ENCODE peak calls at places on chromosomes 3 and 15, in five cellular contexts. U, E, Z, Y and M are unnamed samples.

GRCh38 chr3:115766587-115767492 is 143.5 kb downstream of the GAP43 start:
- DNase-seq in Z (no peak), U (no peak), E (no peak), Y (no peak), M (no peak)

GRCh38 chr3:50388021-50388719 is 28.8 kb upstream of the TMEM115 start:
- DNase-seq in Y (no peak), Z (no peak), U (no peak), E (peak), M (no peak)

GRCh38 chr3:32569540-32570425 is 875 bp downstream of the DYNC1LI1 start:
- DNase-seq in E (peak), Z (peak), U (peak), Y (peak), M (no peak)

GRCh38 chr3:34377961-34378360 is 579.5 kb downstream of the PDCD6IP start:
- DNase-seq in Y (no peak), U (peak), Z (no peak), E (no peak), M (no peak)

GRCh38 chr3:28575748-28576589 is 227.3 kb upstream of the AZI2 start:
- DNase-seq in U (no peak), Z (no peak), Y (peak), E (peak), M (no peak)

GRCh38 chr3:184372911-184373310 is 5.1 kb downstream of the THPO start:
- DNase-seq in Z (no peak), Y (no peak), U (no peak), E (no peak), M (no peak)

GRCh38 chr15:44801797-44802196 is 65.5 kb downstream of the TRIM69 start:
- DNase-seq in U (no peak), Y (no peak), Z (no peak), E (no peak), M (no peak)

GRCh38 chr3:107581230-107581629 is 58.5 kb downstream of the BBX start:
- DNase-seq in Z (no peak), Y (no peak), E (no peak), U (no peak), M (no peak)

GRCh38 chr3:123618768-123619484 is 34.1 kb upstream of the HACD2 start:
- DNase-seq in U (peak), E (peak), Y (peak), Z (no peak), M (peak)

GRCh38 chr3:149363053-149363452 is 14.4 kb downstream of the TM4SF1 start:
- DNase-seq in Z (no peak), U (no peak), Y (no peak), E (no peak), M (no peak)

GRCh38 chr3:138374573-138375134 is 26.3 kb downstream of the MRAS start:
- DNase-seq in Z (no peak), E (peak), U (no peak), Y (no peak), M (no peak)

GRCh38 chr15:51755790-51756189 is 4.4 kb downstream of the TMOD2 start:
- DNase-seq in Y (no peak), U (no peak), E (no peak), Z (no peak), M (no peak)

GRCh38 chr3:116905805-116906204 is 196.2 kb downstream of the TUSC7 start:
- DNase-seq in Z (no peak), Y (no peak), U (no peak), E (no peak), M (no peak)

GRCh38 chr15:48974865-48975264 is 11.1 kb upstream of the SHC4 start:
- DNase-seq in E (peak), Z (no peak), U (no peak), Y (no peak), M (no peak)

GRCh38 chr3:171915275-171915674 is 72.1 kb downstream of the TMEM212 start:
- DNase-seq in U (no peak), E (no peak), Z (no peak), Y (no peak), M (no peak)

GRCh38 chr3:150303776-150304175 is 104.3 kb upstream of the TSC22D2 start:
- DNase-seq in Y (no peak), E (no peak), Z (no peak), U (no peak), M (no peak)

GRCh38 chr15:70132148-70132547 is 34.4 kb upstream of the TLE3 start:
- DNase-seq in E (no peak), U (no peak), Z (no peak), Y (no peak), M (no peak)

GRCh38 chr15:41727143-41727542 is 47.1 kb upstream of the MAPKBP1 start:
- DNase-seq in Z (no peak), E (no peak), U (no peak), Y (no peak), M (no peak)

GRCh38 chr3:139577899-139578298 is 38.4 kb upstream of the RBP1 start:
- DNase-seq in Y (peak), Z (no peak), E (no peak), U (no peak), M (no peak)